ENCODE peak calls at places on chromosomes 4 and X, in seven cellular contexts. One of them, this sample, is unnamed.

GRCh38 chrX:38627683-38628082 is 66.3 kb downstream of the TSPAN7 start:
- DNase-seq in esophagus squamous epithelium: no peak
- DNase-seq in foreskin keratinocyte: no peak
- DNase-seq in mammary epithelial cell: peak; percentile 19
- DNase-seq in nephron progenitor cell: no peak
- DNase-seq in glutamatergic neuron: no peak
- DNase-seq in lower leg skin: no peak
- DNase-seq in this sample: no peak

GRCh38 chr4:149914521-149915115 is 99.0 kb upstream of the IQCM start:
- DNase-seq in mammary epithelial cell: peak; percentile 13
- DNase-seq in nephron progenitor cell: peak; percentile 64
- DNase-seq in esophagus squamous epithelium: no peak
- DNase-seq in glutamatergic neuron: peak; percentile 65
- DNase-seq in foreskin keratinocyte: no peak
- DNase-seq in lower leg skin: no peak
- DNase-seq in this sample: no peak

GRCh38 chr4:1072830-1073446 is 40.4 kb downstream of the RNF212 start:
- DNase-seq in lower leg skin: peak; percentile 46
- DNase-seq in glutamatergic neuron: peak; percentile 49
- DNase-seq in nephron progenitor cell: peak; percentile 52
- DNase-seq in esophagus squamous epithelium: no peak
- DNase-seq in foreskin keratinocyte: no peak
- DNase-seq in mammary epithelial cell: peak; percentile 55
- DNase-seq in this sample: peak; percentile 72

GRCh38 chr4:1250921-1251772 is 2.2 kb upstream of the CTBP1 start:
- DNase-seq in foreskin keratinocyte: no peak
- DNase-seq in lower leg skin: no peak
- DNase-seq in glutamatergic neuron: no peak
- DNase-seq in esophagus squamous epithelium: no peak
- DNase-seq in nephron progenitor cell: no peak
- DNase-seq in mammary epithelial cell: no peak
- DNase-seq in this sample: no peak

GRCh38 chrX:153902388-153902787 is 2.1 kb upstream of the AVPR2 start:
- DNase-seq in mammary epithelial cell: no peak
- DNase-seq in esophagus squamous epithelium: no peak
- DNase-seq in nephron progenitor cell: no peak
- DNase-seq in lower leg skin: no peak
- DNase-seq in glutamatergic neuron: no peak
- DNase-seq in foreskin keratinocyte: no peak
- DNase-seq in this sample: no peak

GRCh38 chrX:103847174-103847870 is 15.3 kb upstream of the RAB9B start:
- DNase-seq in glutamatergic neuron: no peak
- DNase-seq in mammary epithelial cell: peak; percentile 84
- DNase-seq in esophagus squamous epithelium: no peak
- DNase-seq in foreskin keratinocyte: no peak
- DNase-seq in nephron progenitor cell: no peak
- DNase-seq in lower leg skin: no peak
- DNase-seq in this sample: no peak

GRCh38 chr4:13102344-13102743 is 381.8 kb downstream of the RAB28 start:
- DNase-seq in lower leg skin: no peak
- DNase-seq in glutamatergic neuron: no peak
- DNase-seq in esophagus squamous epithelium: no peak
- DNase-seq in foreskin keratinocyte: no peak
- DNase-seq in nephron progenitor cell: no peak
- DNase-seq in mammary epithelial cell: no peak
- DNase-seq in this sample: no peak

GRCh38 chr4:126071346-126072333 is 756.9 kb downstream of the FAT4 start:
- DNase-seq in mammary epithelial cell: peak; percentile 23
- DNase-seq in lower leg skin: no peak
- DNase-seq in foreskin keratinocyte: no peak
- DNase-seq in esophagus squamous epithelium: no peak
- DNase-seq in glutamatergic neuron: no peak
- DNase-seq in nephron progenitor cell: no peak
- DNase-seq in this sample: no peak

GRCh38 chrX:53230116-53230515 is 5.1 kb upstream of the KDM5C start:
- DNase-seq in esophagus squamous epithelium: no peak
- DNase-seq in mammary epithelial cell: no peak
- DNase-seq in foreskin keratinocyte: no peak
- DNase-seq in lower leg skin: no peak
- DNase-seq in nephron progenitor cell: no peak
- DNase-seq in glutamatergic neuron: no peak
- DNase-seq in this sample: no peak

GRCh38 chrX:110097920-110098319 is 95.0 kb downstream of the TMEM164 start:
- DNase-seq in esophagus squamous epithelium: no peak
- DNase-seq in nephron progenitor cell: no peak
- DNase-seq in foreskin keratinocyte: no peak
- DNase-seq in mammary epithelial cell: no peak
- DNase-seq in glutamatergic neuron: no peak
- DNase-seq in lower leg skin: no peak
- DNase-seq in this sample: no peak
- TF ChIP-seq CTCF in esophagus squamous epithelium: no peak
- TF ChIP-seq CTCF in nephron progenitor cell: no peak
- TF ChIP-seq CTCF in foreskin keratinocyte: no peak
- TF ChIP-seq CTCF in mammary epithelial cell: no peak
- TF ChIP-seq CTCF in glutamatergic neuron: no peak
- TF ChIP-seq CTCF in lower leg skin: no peak
- TF ChIP-seq CTCF in this sample: no peak

DNA sequence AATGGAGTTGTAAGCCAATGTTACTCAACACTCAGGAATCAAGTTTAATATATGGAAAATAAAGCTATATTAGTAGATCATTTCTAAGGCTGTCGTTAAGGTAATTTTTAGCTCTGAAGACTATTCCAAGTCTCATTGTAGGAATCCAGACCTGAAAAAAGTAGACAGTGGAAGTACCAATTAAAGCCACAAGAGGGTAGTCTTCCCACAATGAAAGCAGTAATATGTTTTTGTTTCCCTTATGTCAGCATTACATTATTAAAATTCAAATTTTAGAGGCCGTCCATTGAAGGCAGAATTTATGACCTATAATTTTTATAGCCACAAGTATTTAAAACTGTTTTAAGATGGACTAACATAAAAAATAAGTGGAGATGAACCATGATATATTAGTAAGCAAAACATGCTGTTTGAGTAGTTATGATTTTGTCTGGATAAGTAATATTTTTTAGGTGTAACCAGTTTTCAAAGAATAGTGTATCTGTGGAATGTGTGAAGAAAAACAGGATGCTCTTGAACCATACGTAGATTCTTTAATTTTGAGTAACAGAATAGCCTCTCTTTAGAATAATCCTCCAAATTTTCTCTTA is 372.6 kb upstream of the TECRL start:
- DNase-seq in glutamatergic neuron: no peak
- DNase-seq in foreskin keratinocyte: no peak
- DNase-seq in lower leg skin: no peak
- DNase-seq in nephron progenitor cell: no peak
- DNase-seq in mammary epithelial cell: peak; percentile 34
- DNase-seq in esophagus squamous epithelium: no peak
- DNase-seq in this sample: no peak
- TF ChIP-seq CTCF in glutamatergic neuron: peak; percentile 92
- TF ChIP-seq CTCF in foreskin keratinocyte: peak; percentile 77
- TF ChIP-seq CTCF in lower leg skin: no peak
- TF ChIP-seq CTCF in nephron progenitor cell: peak; percentile 78
- TF ChIP-seq CTCF in mammary epithelial cell: peak; percentile 68
- TF ChIP-seq CTCF in esophagus squamous epithelium: peak; percentile 60
- TF ChIP-seq CTCF in this sample: peak; percentile 35

GRCh38 chr4:155571184-155571944 is 95.3 kb upstream of the GUCY1A1 start:
- DNase-seq in lower leg skin: no peak
- DNase-seq in glutamatergic neuron: no peak
- DNase-seq in mammary epithelial cell: no peak
- DNase-seq in esophagus squamous epithelium: no peak
- DNase-seq in nephron progenitor cell: no peak
- DNase-seq in foreskin keratinocyte: no peak
- DNase-seq in this sample: no peak
- TF ChIP-seq CTCF in lower leg skin: no peak
- TF ChIP-seq CTCF in glutamatergic neuron: no peak
- TF ChIP-seq CTCF in mammary epithelial cell: no peak
- TF ChIP-seq CTCF in esophagus squamous epithelium: no peak
- TF ChIP-seq CTCF in nephron progenitor cell: no peak
- TF ChIP-seq CTCF in foreskin keratinocyte: no peak
- TF ChIP-seq CTCF in this sample: no peak

GRCh38 chr4:6263541-6264540 is 5.8 kb upstream of the WFS1 start:
- DNase-seq in glutamatergic neuron: no peak
- DNase-seq in nephron progenitor cell: peak; percentile 43
- DNase-seq in lower leg skin: no peak
- DNase-seq in foreskin keratinocyte: no peak
- DNase-seq in esophagus squamous epithelium: no peak
- DNase-seq in mammary epithelial cell: peak; percentile 55
- DNase-seq in this sample: no peak
- TF ChIP-seq CTCF in glutamatergic neuron: no peak
- TF ChIP-seq CTCF in nephron progenitor cell: peak; percentile 32
- TF ChIP-seq CTCF in lower leg skin: no peak
- TF ChIP-seq CTCF in foreskin keratinocyte: peak; percentile 57
- TF ChIP-seq CTCF in esophagus squamous epithelium: peak; percentile 33
- TF ChIP-seq CTCF in mammary epithelial cell: peak; percentile 82
- TF ChIP-seq CTCF in this sample: no peak

This sample was measured in CD14-positive monocyte.